ENCODE peak calls at places on chromosomes 7 and 10, in eight cellular contexts. J, X, B, F, U, O, H and Y are unnamed samples. For H3K36me3, the result is how much of the 10 kb centered on the place peaks cover.

GRCh38 chr7:40310213-40310612 is 175.4 kb downstream of the SUGCT start:
- DNase-seq in J (no peak), X (no peak), B (peak), F (no peak), U (no peak), O (no peak), H (no peak), Y (no peak)

GRCh38 chr7:137754076-137754851 is 92.5 kb downstream of the DGKI start:
- DNase-seq in J (no peak), X (no peak), B (peak), F (no peak), U (no peak), O (no peak), H (no peak), Y (no peak)

GRCh38 chr10:77941790-77942189 is 15.2 kb upstream of the DLG5 start:
- DNase-seq in J (no peak), X (no peak), B (no peak), F (no peak), U (no peak), O (no peak), H (no peak), Y (no peak)

GRCh38 chr10:119233123-119233820 is 25.9 kb downstream of the GRK5 start:
- DNase-seq in J (no peak), X (no peak), B (no peak), F (no peak), U (no peak), O (peak), H (no peak), Y (no peak)

GRCh38 chr7:17095001-17095574 is 203.4 kb upstream of the AHR start:
- DNase-seq in J (no peak), X (no peak), B (peak), F (no peak), U (no peak), O (no peak), H (no peak), Y (peak)

GRCh38 chr10:52818019-52818418 is 45.4 kb upstream of the MBL2 start:
- DNase-seq in J (no peak), X (no peak), B (peak), F (no peak), U (no peak), O (peak), H (no peak), Y (peak)

GRCh38 chr10:124446830-124447740 is 2.8 kb downstream of the NKX1-2 start:
- DNase-seq in J (no peak), X (no peak), B (no peak), F (no peak), U (no peak), O (no peak), H (no peak), Y (no peak)

GRCh38 chr7:55569269-55569663 is 3.0 kb downstream of the VOPP1 start:
- DNase-seq in J (no peak), X (no peak), B (no peak), F (no peak), U (no peak), O (peak), H (no peak), Y (no peak)

GRCh38 chr7:138194567-138194966 is 118.3 kb downstream of the AKR1D1 start:
- DNase-seq in J (no peak), X (no peak), B (no peak), F (no peak), U (no peak), O (no peak), H (no peak), Y (no peak)

GRCh38 chr7:50393547-50394252 is 56.5 kb downstream of the FIGNL1 start:
- DNase-seq in J (no peak), X (peak), B (no peak), F (no peak), U (no peak), O (no peak), H (peak), Y (no peak)

GRCh38 chr7:28958946-28959417 is 852 bp upstream of the TRIL start:
- DNase-seq in J (no peak), X (no peak), B (no peak), F (no peak), U (no peak), O (no peak), H (no peak), Y (no peak)

GRCh38 chr7:117163101-117163500 is 159.8 kb downstream of the WNT2 start:
- DNase-seq in J (no peak), X (no peak), B (peak), F (no peak), U (no peak), O (peak), H (no peak), Y (no peak)

GRCh38 chr10:69883256-69883655 is 81.5 kb downstream of the COL13A1 start:
- DNase-seq in J (no peak), X (no peak), B (no peak), F (no peak), U (no peak), O (no peak), H (no peak), Y (no peak)

GRCh38 chr10:78335691-78336401 is 302.2 kb downstream of the RPS24 start:
- DNase-seq in J (no peak), X (no peak), B (peak), F (no peak), U (no peak), O (no peak), H (no peak), Y (no peak)

GRCh38 chr7:105352018-105352612 is 36.6 kb downstream of the SRPK2 start:
- DNase-seq in J (peak), X (peak), B (peak), F (peak), U (no peak), O (peak), H (peak), Y (peak)

GRCh38 chr10:96261930-96262329 is 9.4 kb downstream of the BLNK start:
- DNase-seq in J (no peak), X (no peak), B (no peak), F (no peak), U (no peak), O (no peak), H (no peak), Y (no peak)

GRCh38 chr7:113004726-113005454 is 81.7 kb downstream of the GPR85 start:
- DNase-seq in J (no peak), X (no peak), B (no peak), F (no peak), U (no peak), O (no peak), H (no peak), Y (peak)

GRCh38 chr10:81876253-81876731 is 1.3 kb downstream of the NRG3 start:
- DNase-seq in J (no peak), X (no peak), B (no peak), F (no peak), U (no peak), O (no peak), H (no peak), Y (no peak)

GRCh38 chr7:17301491-17302101 is 3.1 kb downstream of the AHR start:
- DNase-seq in J (no peak), X (peak), B (peak), F (no peak), U (peak), O (peak), H (peak), Y (peak)

GRCh38 chr10:115947104-115947503 is 325.9 kb downstream of the GFRA1 start:
- DNase-seq in J (no peak), X (no peak), B (peak), F (no peak), U (no peak), O (no peak), H (no peak), Y (no peak)

GRCh38 chr10:102401735-102402511 is 6.4 kb downstream of the NFKB2 start:
- DNase-seq in J (no peak), X (no peak), B (peak), F (no peak), U (no peak), O (peak), H (no peak), Y (no peak)

GRCh38 chr7:85176197-85176596 is 10.7 kb downstream of the SEMA3D start:
- DNase-seq in J (no peak), X (no peak), B (peak), F (no peak), U (no peak), O (no peak), H (no peak), Y (no peak)

GRCh38 chr7:156116514-156116913 is 304.3 kb upstream of the SHH start:
- DNase-seq in J (no peak), X (no peak), B (no peak), F (no peak), U (no peak), O (no peak), H (no peak), Y (no peak)

GRCh38 chr7:147759327-147759943 is 831.1 kb upstream of the C7orf33 start:
- DNase-seq in J (no peak), X (no peak), B (no peak), F (no peak), U (no peak), O (no peak), H (no peak), Y (no peak)

GRCh38 chr10:133475821-133476640 is 22.3 kb downstream of the SCART1 start:
- DNase-seq in J (no peak), X (no peak), B (no peak), F (no peak), U (no peak), O (no peak), H (no peak), Y (no peak)

GRCh38 chr7:150333659-150334058 is 7.8 kb downstream of the RARRES2 start:
- DNase-seq in J (no peak), X (no peak), B (no peak), F (no peak), U (no peak), O (no peak), H (no peak), Y (no peak)
- H3K36me3 ChIP-seq in J (under half), X (under half), B (under half), F (under half), U (under half), O (under half), H (under half), Y (under half)

DNA sequence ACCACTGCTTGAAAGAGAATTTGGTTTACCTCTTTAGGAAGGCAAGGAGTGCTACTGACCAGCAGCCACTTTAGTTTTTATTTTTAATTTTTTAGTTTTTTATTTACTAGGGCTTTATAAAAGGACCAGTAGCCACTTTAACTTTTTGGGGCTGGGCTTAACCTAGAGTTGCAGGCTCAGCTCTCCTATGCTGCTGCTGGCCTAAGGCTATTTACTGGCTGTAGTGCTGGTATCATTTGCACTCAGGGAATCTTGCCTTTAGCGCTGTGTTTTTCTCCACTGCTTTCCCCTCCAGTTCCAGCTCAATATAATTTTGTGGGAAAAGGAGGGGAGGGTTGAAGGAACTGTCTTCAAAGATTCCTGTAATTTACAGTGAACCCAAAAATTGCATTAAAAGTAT is 13.4 kb downstream of the HPS1 start:
- DNase-seq in J (no peak), X (no peak), B (no peak), F (no peak), U (no peak), O (no peak), H (no peak), Y (no peak)
- H3K36me3 ChIP-seq in J (half or more), X (half or more), B (under half), F (under half), U (half or more), O (half or more), H (under half), Y (under half)

GRCh38 chr10:87866575-87866974 is 3.1 kb downstream of the PTEN start:
- DNase-seq in J (no peak), X (no peak), B (no peak), F (no peak), U (no peak), O (no peak), H (no peak), Y (no peak)
- H3K36me3 ChIP-seq in J (under half), X (under half), B (under half), F (under half), U (under half), O (under half), H (under half), Y (under half)

GRCh38 chr10:43905502-43906236 is 257.0 kb upstream of the ZNF32 start:
- DNase-seq in J (no peak), X (no peak), B (peak), F (no peak), U (no peak), O (peak), H (no peak), Y (no peak)

GRCh38 chr10:43904301-43904700 is 255.6 kb upstream of the ZNF32 start:
- DNase-seq in J (no peak), X (no peak), B (no peak), F (no peak), U (no peak), O (no peak), H (no peak), Y (no peak)

GRCh38 chr10:43906470-43906869 is 257.8 kb upstream of the ZNF32 start:
- DNase-seq in J (no peak), X (no peak), B (no peak), F (no peak), U (no peak), O (no peak), H (no peak), Y (no peak)

GRCh38 chr10:43903451-43903850 is 254.8 kb upstream of the ZNF32 start:
- DNase-seq in J (no peak), X (no peak), B (no peak), F (no peak), U (no peak), O (no peak), H (no peak), Y (no peak)

DNA sequence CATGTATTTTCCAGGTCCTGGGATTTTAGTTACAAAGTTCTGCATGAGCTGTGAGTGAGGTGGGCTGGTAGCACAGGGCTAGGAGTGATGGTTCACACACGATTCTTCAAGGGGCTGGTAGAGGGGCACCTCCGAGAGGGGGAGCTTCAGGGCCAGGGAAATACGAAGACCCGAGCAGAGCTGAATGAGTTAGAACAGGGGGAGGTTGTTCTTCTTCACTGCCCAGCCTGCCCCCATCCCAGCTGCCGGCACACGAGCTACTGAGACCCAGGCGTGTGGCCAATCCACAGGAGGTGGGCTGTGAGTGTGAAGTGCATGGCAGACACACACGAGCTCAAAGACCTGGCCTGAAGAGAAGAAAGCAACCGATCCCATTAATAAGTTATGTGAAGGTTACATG is 256.1 kb upstream of the ZNF32 start:
- DNase-seq in J (no peak), X (no peak), B (no peak), F (no peak), U (no peak), O (no peak), H (no peak), Y (no peak)
- H3K36me3 ChIP-seq in J (under half), X (under half), B (under half), F (under half), U (under half), O (under half), H (under half), Y (under half)

DNA sequence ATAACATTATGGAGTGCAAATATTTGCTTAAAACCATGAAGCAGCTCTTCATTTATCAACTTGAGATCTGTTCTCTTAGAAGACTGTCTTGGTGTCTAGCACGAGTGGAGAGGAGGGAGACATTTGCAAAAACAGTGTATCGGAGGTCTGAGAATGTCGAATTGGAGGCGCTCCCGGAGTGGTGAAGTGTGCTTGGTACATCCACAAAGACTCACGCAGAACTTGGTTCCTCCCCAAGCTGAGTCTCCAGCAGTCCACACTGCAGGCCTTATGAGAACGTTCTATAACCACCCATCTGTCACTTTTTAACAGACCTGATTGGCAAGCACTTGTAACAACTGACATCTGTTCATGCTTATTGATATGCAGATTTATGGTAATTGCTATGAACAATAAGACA is 261.6 kb downstream of the CELF2 start:
- DNase-seq in J (no peak), X (no peak), B (no peak), F (no peak), U (no peak), O (no peak), H (no peak), Y (no peak)
- H3K36me3 ChIP-seq in J (half or more), X (half or more), B (under half), F (under half), U (under half), O (half or more), H (half or more), Y (under half)

GRCh38 chr10:104318810-104319684 is 19.2 kb downstream of the ITPRIP start:
- DNase-seq in J (peak), X (no peak), B (no peak), F (no peak), U (no peak), O (peak), H (no peak), Y (no peak)

GRCh38 chr10:104315486-104315921 is 22.8 kb downstream of the ITPRIP start:
- DNase-seq in J (no peak), X (no peak), B (no peak), F (no peak), U (no peak), O (no peak), H (no peak), Y (no peak)

GRCh38 chr10:104316321-104317099 is 21.8 kb downstream of the ITPRIP start:
- DNase-seq in J (no peak), X (no peak), B (no peak), F (no peak), U (no peak), O (no peak), H (no peak), Y (no peak)

GRCh38 chr10:104318096-104318725 is 20.1 kb downstream of the ITPRIP start:
- DNase-seq in J (no peak), X (no peak), B (no peak), F (no peak), U (no peak), O (no peak), H (no peak), Y (no peak)

GRCh38 chr10:104317195-104318095 is 20.8 kb downstream of the ITPRIP start:
- DNase-seq in J (no peak), X (no peak), B (peak), F (no peak), U (no peak), O (peak), H (no peak), Y (peak)
- H3K36me3 ChIP-seq in J (under half), X (under half), B (under half), F (under half), U (under half), O (half or more), H (under half), Y (under half)

GRCh38 chr10:26711324-26711723 is 13.8 kb downstream of the PDSS1 start:
- DNase-seq in J (no peak), X (no peak), B (no peak), F (no peak), U (no peak), O (no peak), H (no peak), Y (no peak)

GRCh38 chr10:26717476-26717875 is 20.0 kb downstream of the PDSS1 start:
- DNase-seq in J (no peak), X (no peak), B (no peak), F (no peak), U (no peak), O (no peak), H (no peak), Y (no peak)

GRCh38 chr10:26714385-26714784 is 16.9 kb downstream of the PDSS1 start:
- DNase-seq in J (no peak), X (no peak), B (no peak), F (no peak), U (no peak), O (no peak), H (no peak), Y (no peak)

GRCh38 chr10:26714816-26715487 is 17.5 kb downstream of the PDSS1 start:
- DNase-seq in J (no peak), X (no peak), B (no peak), F (no peak), U (no peak), O (no peak), H (no peak), Y (no peak)
- H3K36me3 ChIP-seq in J (under half), X (under half), B (under half), F (under half), U (under half), O (under half), H (under half), Y (under half)

GRCh38 chr7:123690550-123690949 is 34.9 kb downstream of the LMOD2 start:
- DNase-seq in J (no peak), X (no peak), B (no peak), F (no peak), U (no peak), O (no peak), H (no peak), Y (no peak)
- H3K36me3 ChIP-seq in J (half or more), X (under half), B (under half), F (under half), U (under half), O (half or more), H (under half), Y (under half)

GRCh38 chr10:125802131-125802530 is 20.9 kb downstream of the UROS start:
- DNase-seq in J (no peak), X (no peak), B (no peak), F (no peak), U (no peak), O (no peak), H (no peak), Y (no peak)

GRCh38 chr10:125811251-125811650 is 11.8 kb downstream of the UROS start:
- DNase-seq in J (no peak), X (no peak), B (no peak), F (no peak), U (no peak), O (no peak), H (no peak), Y (no peak)

GRCh38 chr10:125812128-125812527 is 10.9 kb downstream of the UROS start:
- DNase-seq in J (no peak), X (no peak), B (peak), F (no peak), U (peak), O (no peak), H (no peak), Y (no peak)

GRCh38 chr10:125802739-125803138 is 20.3 kb downstream of the UROS start:
- DNase-seq in J (no peak), X (no peak), B (no peak), F (no peak), U (no peak), O (no peak), H (no peak), Y (no peak)

DNA sequence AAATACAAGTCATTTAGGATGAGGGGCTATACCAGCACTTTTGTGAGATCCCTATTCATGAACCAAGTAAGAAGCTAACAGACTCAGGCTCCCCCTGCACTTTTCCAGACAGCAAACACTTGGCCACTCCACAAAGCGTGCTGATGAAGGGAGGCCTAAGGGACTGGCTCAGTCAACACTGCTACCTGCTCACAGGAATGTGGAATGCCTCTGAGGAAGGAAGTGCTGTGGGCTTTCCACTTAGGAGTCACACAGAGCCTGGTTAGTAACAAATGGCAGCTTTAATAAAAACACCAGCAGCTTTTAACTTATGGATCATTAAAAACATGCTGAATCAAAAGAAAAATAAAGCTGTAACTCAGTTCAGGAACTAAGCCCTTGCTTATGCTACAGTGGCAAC is 15.0 kb downstream of the UROS start:
- DNase-seq in J (no peak), X (no peak), B (no peak), F (no peak), U (no peak), O (no peak), H (no peak), Y (no peak)
- H3K36me3 ChIP-seq in J (half or more), X (under half), B (under half), F (under half), U (under half), O (half or more), H (under half), Y (under half)

GRCh38 chr10:103600956-103601569 is 107.6 kb downstream of the NEURL1 start:
- DNase-seq in J (no peak), X (no peak), B (no peak), F (no peak), U (no peak), O (no peak), H (no peak), Y (no peak)
- H3K36me3 ChIP-seq in J (under half), X (under half), B (under half), F (under half), U (under half), O (half or more), H (under half), Y (under half)